ENCODE peak calls at places on chromosomes 2 and 18, in eight cellular contexts. W, D, Y, T, V, A, B and S are unnamed samples.

GRCh38 chr2:26718949-26719686 is 26.6 kb downstream of the KCNK3 start:
- DNase-seq in W (no peak), D (no peak), Y (peak), T (no peak), V (no peak), A (no peak), B (no peak), S (no peak)

GRCh38 chr2:212953170-212953920 is 198.1 kb downstream of the IKZF2 start:
- DNase-seq in W (peak), D (no peak), Y (no peak), T (no peak), V (no peak), A (no peak), B (no peak), S (no peak)

GRCh38 chr2:186456941-186457340 is 29.1 kb upstream of the ZC3H15 start:
- DNase-seq in W (no peak), D (no peak), Y (peak), T (no peak), V (no peak), A (peak), B (no peak), S (no peak)

GRCh38 chr2:203718087-203718486 is 11.6 kb downstream of the CD28 start:
- DNase-seq in W (no peak), D (no peak), Y (no peak), T (no peak), V (no peak), A (peak), B (peak), S (no peak)

GRCh38 chr18:49859725-49860124 is 46.4 kb upstream of the ACAA2 start:
- DNase-seq in W (no peak), D (no peak), Y (no peak), T (no peak), V (peak), A (no peak), B (peak), S (no peak)

GRCh38 chr2:166539340-166540162 is 45.5 kb upstream of the SCN7A start:
- DNase-seq in W (peak), D (no peak), Y (peak), T (peak), V (peak), A (peak), B (no peak), S (peak)

GRCh38 chr2:238019962-238020361 is 40.8 kb upstream of the SCLY start:
- DNase-seq in W (no peak), D (no peak), Y (no peak), T (no peak), V (no peak), A (no peak), B (no peak), S (no peak)

GRCh38 chr2:125582521-125582920 is 1073.4 kb upstream of the GYPC start:
- DNase-seq in W (no peak), D (no peak), Y (no peak), T (no peak), V (no peak), A (no peak), B (no peak), S (no peak)

GRCh38 chr2:64634338-64635267 is 19.1 kb downstream of the SERTAD2 start:
- DNase-seq in W (no peak), D (no peak), Y (peak), T (no peak), V (peak), A (peak), B (no peak), S (no peak)

GRCh38 chr2:134020608-134021007 is 233.3 kb upstream of the MGAT5 start:
- DNase-seq in W (no peak), D (no peak), Y (no peak), T (no peak), V (no peak), A (no peak), B (no peak), S (no peak)

GRCh38 chr18:53603281-53603680 is 621.2 kb downstream of the MBD2 start:
- DNase-seq in W (no peak), D (no peak), Y (no peak), T (no peak), V (no peak), A (no peak), B (no peak), S (no peak)

GRCh38 chr2:61588566-61588965 is 50.4 kb upstream of the XPO1 start:
- DNase-seq in W (no peak), D (no peak), Y (no peak), T (no peak), V (no peak), A (no peak), B (no peak), S (no peak)

GRCh38 chr18:78623142-78623541 is 356.5 kb upstream of the SALL3 start:
- DNase-seq in W (no peak), D (no peak), Y (no peak), T (no peak), V (no peak), A (no peak), B (no peak), S (no peak)

GRCh38 chr2:167190053-167190452 is 301.8 kb downstream of the XIRP2 start:
- DNase-seq in W (no peak), D (no peak), Y (no peak), T (no peak), V (peak), A (peak), B (no peak), S (no peak)

GRCh38 chr2:45072862-45073237 is 63.6 kb upstream of the SIX2 start:
- DNase-seq in W (no peak), D (no peak), Y (no peak), T (no peak), V (no peak), A (no peak), B (peak), S (no peak)

GRCh38 chr2:127231130-127231865 is 11.2 kb upstream of the CYP27C1 start:
- DNase-seq in W (no peak), D (no peak), Y (no peak), T (no peak), V (no peak), A (peak), B (no peak), S (no peak)

GRCh38 chr2:229849073-229849472 is 72.7 kb downstream of the TRIP12 start:
- DNase-seq in W (no peak), D (no peak), Y (peak), T (no peak), V (no peak), A (no peak), B (no peak), S (no peak)

GRCh38 chr2:99659874-99660273 is 170.1 kb upstream of the REV1 start:
- DNase-seq in W (no peak), D (no peak), Y (peak), T (peak), V (no peak), A (no peak), B (no peak), S (no peak)

DNA sequence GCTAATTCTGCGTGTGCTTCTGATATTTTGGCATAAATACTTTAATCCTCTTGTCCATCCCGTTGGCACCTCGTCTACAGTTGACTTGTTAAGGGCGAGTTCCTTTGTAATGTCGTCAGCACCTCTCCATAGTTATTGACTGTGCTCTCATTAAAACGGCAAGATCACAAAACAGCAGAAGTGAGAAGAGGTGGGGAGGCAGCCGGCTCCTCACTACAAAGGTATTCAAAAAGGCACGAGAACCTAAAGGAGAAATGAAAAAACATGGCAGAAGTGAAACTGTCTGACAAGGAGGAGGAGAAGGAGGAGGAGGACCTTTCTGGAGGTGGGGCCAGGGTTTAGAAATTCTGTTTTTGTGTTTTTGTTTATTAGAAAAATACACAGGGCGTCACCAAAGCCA is 235.6 kb downstream of the BCL11A start:
- DNase-seq in W (no peak), D (no peak), Y (no peak), T (no peak), V (no peak), A (no peak), B (no peak), S (no peak)
- H3K4me3 ChIP-seq in W (no peak), D (no peak), Y (no peak), T (no peak), V (no peak), A (no peak), B (no peak), S (no peak)

GRCh38 chr2:74550231-74550630 is 3.5 kb downstream of the LOXL3 start:
- DNase-seq in W (no peak), D (no peak), Y (no peak), T (no peak), V (no peak), A (no peak), B (no peak), S (no peak)

GRCh38 chr2:74551530-74551929 is 2.2 kb downstream of the LOXL3 start:
- DNase-seq in W (no peak), D (no peak), Y (no peak), T (no peak), V (no peak), A (no peak), B (no peak), S (no peak)

GRCh38 chr2:74548919-74549684 is 4.6 kb downstream of the LOXL3 start:
- DNase-seq in W (peak), D (peak), Y (peak), T (no peak), V (peak), A (no peak), B (no peak), S (peak)

GRCh38 chr2:74548285-74548918 is 5.3 kb downstream of the LOXL3 start:
- DNase-seq in W (peak), D (no peak), Y (no peak), T (no peak), V (no peak), A (no peak), B (no peak), S (no peak)

DNA sequence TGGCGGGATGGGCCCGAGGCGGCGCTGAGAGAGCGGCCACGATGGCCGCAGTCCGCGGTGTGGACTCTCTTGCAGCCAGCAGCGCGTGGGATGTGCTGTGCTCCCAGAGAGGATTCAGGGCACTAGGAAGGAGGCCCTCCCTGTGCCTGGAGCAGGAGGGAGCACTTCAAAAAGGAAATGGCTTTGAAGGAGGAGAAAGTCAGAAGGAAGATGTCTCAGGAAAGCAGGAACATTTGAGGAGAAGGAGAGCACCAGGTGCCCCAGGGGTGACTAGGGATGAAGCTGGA is 4.1 kb downstream of the LOXL3 start:
- DNase-seq in W (no peak), D (no peak), Y (no peak), T (no peak), V (no peak), A (no peak), B (no peak), S (no peak)
- H3K4me3 ChIP-seq in W (peak), D (no peak), Y (peak), T (no peak), V (peak), A (peak), B (no peak), S (peak)

GRCh38 chr18:74806700-74807416 is 209.2 kb downstream of the ZNF407 start:
- DNase-seq in W (no peak), D (no peak), Y (peak), T (no peak), V (no peak), A (peak), B (no peak), S (no peak)
- H3K4me3 ChIP-seq in W (no peak), D (no peak), Y (no peak), T (no peak), V (no peak), A (no peak), B (no peak), S (no peak)

DNA sequence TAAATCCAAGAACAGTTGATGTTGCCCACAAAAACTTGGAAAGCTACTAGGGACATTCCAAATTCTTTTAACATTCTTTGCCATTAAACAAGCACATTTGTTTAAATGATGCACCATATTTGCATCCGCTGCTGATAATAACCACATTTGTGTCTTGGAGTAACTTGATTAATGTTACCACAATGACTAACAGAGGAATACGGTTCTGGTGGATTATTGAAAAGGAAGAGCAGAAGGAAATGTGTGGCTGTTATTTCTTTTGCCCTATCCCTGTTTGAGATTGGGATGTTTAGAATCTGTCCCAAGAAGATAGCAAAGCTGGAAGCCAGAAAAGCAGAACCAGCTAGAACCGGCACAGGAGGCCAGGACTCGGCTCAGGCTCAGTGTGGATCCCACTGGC is 39.2 kb upstream of the RASGRP3 start:
- DNase-seq in W (no peak), D (no peak), Y (peak), T (no peak), V (no peak), A (peak), B (no peak), S (no peak)
- H3K4me3 ChIP-seq in W (no peak), D (no peak), Y (no peak), T (no peak), V (no peak), A (no peak), B (no peak), S (no peak)

GRCh38 chr18:35387367-35387685 is 10.2 kb upstream of the ZNF396 start:
- DNase-seq in W (no peak), D (no peak), Y (no peak), T (no peak), V (no peak), A (peak), B (no peak), S (no peak)

GRCh38 chr18:35386600-35387366 is 9.6 kb upstream of the ZNF396 start:
- DNase-seq in W (peak), D (no peak), Y (peak), T (peak), V (peak), A (peak), B (peak), S (peak)

GRCh38 chr18:35392375-35392774 is 15.2 kb upstream of the ZNF396 start:
- DNase-seq in W (no peak), D (no peak), Y (no peak), T (no peak), V (no peak), A (no peak), B (no peak), S (no peak)

GRCh38 chr18:35390956-35391695 is 14.0 kb upstream of the ZNF396 start:
- DNase-seq in W (no peak), D (no peak), Y (no peak), T (no peak), V (no peak), A (no peak), B (no peak), S (no peak)

DNA sequence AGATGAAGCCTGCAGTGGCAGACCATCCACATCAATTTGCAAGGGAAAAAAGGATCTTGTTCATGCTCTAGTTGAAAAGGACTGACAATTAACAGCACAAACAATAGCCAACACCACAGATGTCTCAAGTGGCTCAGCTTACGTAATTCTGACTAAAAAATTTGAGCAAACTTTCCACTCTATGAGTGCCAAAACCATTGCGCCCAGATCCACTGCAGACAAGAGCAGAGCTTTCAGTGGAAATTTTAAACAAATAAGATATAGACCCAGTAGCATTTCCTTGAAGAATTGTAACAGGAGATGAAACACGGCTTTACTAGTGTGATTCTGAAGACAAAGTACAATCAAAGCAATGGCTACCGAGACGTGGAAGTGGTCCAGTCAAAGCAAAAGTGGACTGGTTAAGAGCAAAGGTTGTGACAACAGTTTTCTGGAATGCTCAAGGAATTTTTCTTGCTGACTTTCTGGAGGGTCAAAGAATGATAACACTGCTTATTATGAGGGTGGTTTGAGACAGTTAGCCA is 12.0 kb upstream of the ZNF396 start:
- DNase-seq in W (no peak), D (no peak), Y (peak), T (no peak), V (no peak), A (peak), B (no peak), S (no peak)
- H3K4me3 ChIP-seq in W (no peak), D (no peak), Y (no peak), T (no peak), V (no peak), A (no peak), B (no peak), S (no peak)

GRCh38 chr2:219769044-219770030 is 141.9 kb downstream of the SLC4A3 start:
- DNase-seq in W (no peak), D (no peak), Y (no peak), T (no peak), V (peak), A (peak), B (no peak), S (no peak)
- H3K4me3 ChIP-seq in W (no peak), D (no peak), Y (no peak), T (no peak), V (no peak), A (no peak), B (no peak), S (no peak)

GRCh38 chr2:222426836-222427130 is 2.4 kb downstream of the SGPP2 start:
- DNase-seq in W (no peak), D (no peak), Y (no peak), T (no peak), V (no peak), A (no peak), B (no peak), S (no peak)

GRCh38 chr2:222423632-222424280 is 587 bp upstream of the SGPP2 start:
- DNase-seq in W (no peak), D (peak), Y (no peak), T (no peak), V (no peak), A (peak), B (no peak), S (no peak)

GRCh38 chr2:222423186-222423585 is 1.2 kb upstream of the SGPP2 start:
- DNase-seq in W (peak), D (no peak), Y (no peak), T (no peak), V (no peak), A (no peak), B (no peak), S (no peak)

GRCh38 chr2:222424729-222425671 is 657 bp downstream of the SGPP2 start:
- DNase-seq in W (peak), D (peak), Y (no peak), T (no peak), V (peak), A (no peak), B (no peak), S (peak)

DNA sequence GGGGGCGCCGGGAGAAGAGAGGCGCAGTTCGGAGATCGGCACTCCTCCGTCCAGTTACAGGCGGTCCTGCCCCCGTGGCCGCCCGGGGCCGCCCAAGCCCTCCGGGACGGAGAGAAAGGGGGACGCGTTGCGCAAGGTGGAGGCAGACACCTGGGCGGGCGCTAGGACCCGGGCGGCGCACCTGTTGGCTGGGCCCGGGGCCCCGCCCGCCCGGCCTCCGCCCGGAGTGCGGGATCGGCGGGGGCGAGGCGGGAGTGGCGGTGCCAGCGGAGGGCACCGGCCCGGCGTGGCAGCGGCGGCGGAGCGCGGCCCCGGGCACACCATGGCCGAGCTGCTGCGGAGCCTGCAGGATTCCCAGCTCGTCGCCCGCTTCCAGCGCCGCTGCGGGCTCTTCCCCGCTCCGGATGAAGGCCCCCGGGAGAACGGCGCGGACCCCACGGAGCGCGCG is at the start of gene SGPP2:
- DNase-seq in W (peak), D (peak), Y (no peak), T (no peak), V (peak), A (no peak), B (no peak), S (peak)
- H3K4me3 ChIP-seq in W (peak), D (peak), Y (no peak), T (peak), V (no peak), A (peak), B (no peak), S (peak)

GRCh38 chr2:181810823-181811695 is 80.5 kb upstream of the ITPRID2 start:
- DNase-seq in W (no peak), D (no peak), Y (peak), T (peak), V (peak), A (peak), B (no peak), S (peak)
- H3K4me3 ChIP-seq in W (no peak), D (no peak), Y (peak), T (no peak), V (no peak), A (peak), B (no peak), S (no peak)